ENCODE peak calls at places on chromosome 13, in six cellular contexts. P is suprapubic skin, K is epithelial cell of esophagus, G is HFF-Myc, N is cardiac fibroblast, B is endodermal cell. J is an unnamed sample.

GRCh38 chr13:75739244-75739868 is 103.2 kb downstream of the LMO7 start:
- DNase-seq in P (no peak), K (peak), G (no peak), N (no peak), B (no peak), J (no peak)

GRCh38 chr13:67914535-67914934 is 684.4 kb upstream of the PCDH9 start:
- DNase-seq in P (no peak), K (no peak), G (no peak), N (no peak), B (no peak), J (no peak)

GRCh38 chr13:42981317-42981716 is 10.7 kb downstream of the EPSTI1 start:
- DNase-seq in P (no peak), K (no peak), G (no peak), N (peak), B (no peak), J (no peak)

GRCh38 chr13:75587679-75588078 is 38.1 kb downstream of the UCHL3 start:
- DNase-seq in P (no peak), K (peak), G (no peak), N (peak), B (peak), J (no peak)

GRCh38 chr13:49655906-49656305 is 27.6 kb downstream of the ARL11 start:
- DNase-seq in P (no peak), K (no peak), G (no peak), N (no peak), B (no peak), J (no peak)

GRCh38 chr13:27405521-27406134 is 18.8 kb upstream of the GTF3A start:
- DNase-seq in P (no peak), K (peak), G (no peak), N (no peak), B (no peak), J (no peak)

GRCh38 chr13:51317262-51317661 is 22.2 kb upstream of the SERPINE3 start:
- DNase-seq in P (no peak), K (no peak), G (no peak), N (peak), B (no peak), J (no peak)

GRCh38 chr13:70568571-70568970 is 460.3 kb upstream of the KLHL1 start:
- DNase-seq in P (no peak), K (peak), G (no peak), N (peak), B (no peak), J (peak)

GRCh38 chr13:106520205-106521004 is 15.1 kb downstream of the EFNB2 start:
- DNase-seq in P (no peak), K (no peak), G (no peak), N (peak), B (no peak), J (no peak)

GRCh38 chr13:24313449-24313848 is 4.1 kb downstream of the C1QTNF9 start:
- DNase-seq in P (no peak), K (no peak), G (no peak), N (peak), B (no peak), J (no peak)

GRCh38 chr13:95880346-95880745 is 172.9 kb downstream of the UGGT2 start:
- DNase-seq in P (no peak), K (no peak), G (no peak), N (no peak), B (no peak), J (no peak)

GRCh38 chr13:84658881-84659661 is 776.8 kb upstream of the SLITRK1 start:
- DNase-seq in P (no peak), K (no peak), G (no peak), N (no peak), B (no peak), J (no peak)

GRCh38 chr13:44921478-44921877 is 67.8 kb downstream of the NUFIP1 start:
- DNase-seq in P (no peak), K (no peak), G (no peak), N (no peak), B (no peak), J (no peak)

GRCh38 chr13:44917589-44918322 is 71.5 kb downstream of the NUFIP1 start:
- DNase-seq in P (peak), K (peak), G (peak), N (peak), B (peak), J (peak)

GRCh38 chr13:44918323-44919102 is 70.8 kb downstream of the NUFIP1 start:
- DNase-seq in P (peak), K (no peak), G (peak), N (peak), B (peak), J (peak)

GRCh38 chr13:44920013-44920412 is 69.3 kb downstream of the NUFIP1 start:
- DNase-seq in P (no peak), K (no peak), G (no peak), N (no peak), B (no peak), J (no peak)

DNA sequence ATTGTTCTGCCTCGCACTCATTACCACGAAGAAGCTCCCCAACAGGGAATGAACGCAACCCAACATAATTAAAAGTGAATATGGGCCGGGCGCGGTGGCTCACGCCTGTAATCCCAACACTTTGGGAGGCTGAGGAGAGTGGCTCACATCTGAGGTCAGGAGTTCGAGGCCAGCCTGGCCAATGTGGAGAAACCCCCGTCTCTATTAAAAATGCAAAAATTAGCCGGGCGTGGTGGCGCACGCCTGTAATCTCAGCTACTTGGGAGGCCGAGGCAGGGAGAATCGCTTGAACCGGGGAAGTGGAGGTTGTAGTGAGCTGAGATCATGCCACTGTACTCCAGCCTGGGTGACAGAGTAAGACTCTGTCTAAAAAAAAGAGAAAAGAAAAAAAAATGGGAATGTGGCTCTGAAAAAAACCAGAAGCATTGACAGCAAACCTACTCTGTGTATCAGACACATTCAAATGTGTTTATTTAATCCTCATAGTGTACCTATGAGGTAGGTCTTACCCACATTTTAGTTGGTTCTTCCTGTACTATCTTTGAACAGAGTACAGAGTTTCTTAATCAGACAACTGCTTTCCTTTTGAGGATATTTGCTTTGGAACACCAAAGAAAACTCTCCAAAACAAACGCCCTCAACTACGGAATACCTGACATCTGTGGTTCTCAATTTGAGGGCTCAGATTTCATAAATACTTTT is 70.0 kb downstream of the NUFIP1 start:
- DNase-seq in P (no peak), K (no peak), G (no peak), N (no peak), B (no peak), J (no peak)
- H3K4me3 ChIP-seq in P (peak), K (peak), G (peak), N (peak), B (peak), J (peak)

GRCh38 chr13:40187836-40188591 is 478.4 kb downstream of the FOXO1 start:
- DNase-seq in P (no peak), K (no peak), G (no peak), N (no peak), B (peak), J (no peak)
- H3K4me3 ChIP-seq in P (no peak), K (no peak), G (no peak), N (no peak), B (no peak), J (no peak)

GRCh38 chr13:30906411-30906990 is 430 bp downstream of the MEDAG start:
- DNase-seq in P (no peak), K (no peak), G (no peak), N (no peak), B (peak), J (no peak)

GRCh38 chr13:30904043-30904442 is 2.0 kb upstream of the MEDAG start:
- DNase-seq in P (no peak), K (no peak), G (no peak), N (peak), B (no peak), J (no peak)

GRCh38 chr13:30905932-30906383 is at the start of gene MEDAG:
- DNase-seq in P (peak), K (peak), G (no peak), N (peak), B (no peak), J (no peak)

GRCh38 chr13:30908416-30908980 is 2.4 kb downstream of the MEDAG start:
- DNase-seq in P (no peak), K (no peak), G (no peak), N (peak), B (no peak), J (no peak)

DNA sequence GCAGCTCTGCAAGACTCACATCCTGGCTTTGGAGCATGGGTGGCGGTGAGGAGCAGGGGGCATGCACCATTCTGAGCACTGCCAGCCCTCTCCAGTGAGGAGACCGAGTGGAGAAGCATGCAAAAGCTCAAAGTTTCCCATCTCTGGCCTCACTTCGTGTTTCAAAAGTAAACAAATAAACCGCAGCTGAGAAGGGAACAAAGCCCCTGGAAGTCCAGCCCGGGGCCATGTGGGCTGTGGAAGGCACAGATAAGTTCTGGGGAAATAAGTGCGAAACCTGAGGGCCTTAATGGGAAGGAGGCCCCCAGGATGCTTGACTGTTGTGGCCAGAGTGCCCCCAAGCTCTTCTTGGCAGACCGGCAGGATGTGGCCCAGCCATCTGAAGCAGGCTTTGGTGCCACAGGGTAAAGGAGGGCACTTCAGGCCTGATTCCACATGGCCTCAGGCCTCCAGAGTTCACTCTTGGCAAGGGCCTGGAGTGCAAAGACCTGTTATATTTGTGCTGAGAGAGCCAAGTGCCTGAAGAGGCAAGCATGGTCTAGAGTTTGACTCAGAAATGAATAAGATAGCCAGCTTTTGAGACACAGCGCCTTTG is 1.2 kb downstream of the MEDAG start:
- DNase-seq in P (no peak), K (peak), G (peak), N (peak), B (no peak), J (no peak)
- H3K4me3 ChIP-seq in P (peak), K (no peak), G (no peak), N (peak), B (no peak), J (no peak)

GRCh38 chr13:102402292-102402691 is 444 bp upstream of the FGF14 start:
- DNase-seq in P (peak), K (peak), G (no peak), N (no peak), B (peak), J (no peak)

GRCh38 chr13:102400619-102401125 is 1.2 kb downstream of the FGF14 start:
- DNase-seq in P (peak), K (peak), G (no peak), N (no peak), B (peak), J (no peak)

GRCh38 chr13:102399791-102400618 is 1.8 kb downstream of the FGF14 start:
- DNase-seq in P (peak), K (peak), G (no peak), N (no peak), B (peak), J (no peak)

GRCh38 chr13:102401755-102402154 is at the start of gene FGF14:
- DNase-seq in P (no peak), K (no peak), G (no peak), N (no peak), B (no peak), J (no peak)

GRCh38 chr13:102401305-102401704 is 543 bp downstream of the FGF14 start:
- DNase-seq in P (no peak), K (peak), G (no peak), N (no peak), B (no peak), J (no peak)
- H3K4me3 ChIP-seq in P (peak), K (peak), G (no peak), N (no peak), B (peak), J (no peak)

GRCh38 chr13:29519921-29520320 is 75.6 kb downstream of the SLC7A1 start:
- DNase-seq in P (peak), K (no peak), G (no peak), N (no peak), B (no peak), J (no peak)
- H3K4me3 ChIP-seq in P (no peak), K (no peak), G (no peak), N (no peak), B (no peak), J (no peak)

GRCh38 chr13:44437356-44438233 is 64.0 kb downstream of the SERP2 start:
- DNase-seq in P (no peak), K (peak), G (no peak), N (peak), B (peak), J (no peak)
- H3K4me3 ChIP-seq in P (peak), K (peak), G (peak), N (peak), B (peak), J (peak)

GRCh38 chr13:103218253-103218652 is 152.0 kb upstream of the SLC10A2 start:
- DNase-seq in P (no peak), K (peak), G (no peak), N (no peak), B (no peak), J (no peak)

GRCh38 chr13:103224804-103225203 is 158.6 kb upstream of the SLC10A2 start:
- DNase-seq in P (no peak), K (no peak), G (no peak), N (no peak), B (no peak), J (no peak)

GRCh38 chr13:103222683-103223082 is 156.5 kb upstream of the SLC10A2 start:
- DNase-seq in P (no peak), K (peak), G (no peak), N (no peak), B (no peak), J (no peak)
- H3K4me3 ChIP-seq in P (no peak), K (no peak), G (no peak), N (no peak), B (no peak), J (no peak)

GRCh38 chr13:46556380-46556779 is 3.4 kb downstream of the LRCH1 start:
- DNase-seq in P (no peak), K (no peak), G (no peak), N (no peak), B (no peak), J (no peak)
- H3K4me3 ChIP-seq in P (no peak), K (no peak), G (no peak), N (no peak), B (no peak), J (no peak)

DNA sequence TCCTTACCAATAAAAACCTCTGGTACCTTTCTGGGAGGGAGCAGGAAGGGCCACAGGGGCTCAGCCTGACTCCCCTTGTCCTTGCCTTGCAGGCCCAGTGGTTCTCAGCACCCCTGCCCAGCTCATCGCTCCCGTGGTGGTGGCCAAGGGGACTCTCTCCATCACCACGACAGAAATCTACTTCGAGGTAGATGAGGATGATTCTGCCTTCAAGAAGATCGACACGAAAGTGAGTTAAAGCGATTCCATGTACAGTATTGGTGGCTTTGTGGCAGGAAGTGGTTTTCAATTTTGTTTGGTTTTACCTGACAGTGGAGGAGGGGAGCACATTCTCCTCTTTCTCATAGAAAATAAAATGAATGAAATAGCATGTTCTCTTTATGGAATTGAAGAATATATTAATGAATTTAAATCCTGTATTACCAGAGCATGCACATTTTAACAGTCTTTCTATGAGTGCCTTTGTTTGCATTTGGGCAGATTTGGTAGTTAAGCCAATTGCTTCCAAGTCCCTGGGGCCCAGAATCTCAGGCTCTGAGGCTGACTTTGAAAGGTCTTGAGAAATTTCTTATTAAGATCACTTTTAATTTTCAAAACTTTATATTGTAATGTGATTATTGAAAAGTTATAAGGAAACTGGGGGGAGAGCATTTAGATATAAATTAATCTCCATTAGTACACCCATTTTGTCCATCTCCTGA is 4.0 kb downstream of the MAB21L1 start:
- DNase-seq in P (no peak), K (no peak), G (no peak), N (no peak), B (peak), J (no peak)
- H3K4me3 ChIP-seq in P (peak), K (no peak), G (peak), N (no peak), B (peak), J (peak)

DNA sequence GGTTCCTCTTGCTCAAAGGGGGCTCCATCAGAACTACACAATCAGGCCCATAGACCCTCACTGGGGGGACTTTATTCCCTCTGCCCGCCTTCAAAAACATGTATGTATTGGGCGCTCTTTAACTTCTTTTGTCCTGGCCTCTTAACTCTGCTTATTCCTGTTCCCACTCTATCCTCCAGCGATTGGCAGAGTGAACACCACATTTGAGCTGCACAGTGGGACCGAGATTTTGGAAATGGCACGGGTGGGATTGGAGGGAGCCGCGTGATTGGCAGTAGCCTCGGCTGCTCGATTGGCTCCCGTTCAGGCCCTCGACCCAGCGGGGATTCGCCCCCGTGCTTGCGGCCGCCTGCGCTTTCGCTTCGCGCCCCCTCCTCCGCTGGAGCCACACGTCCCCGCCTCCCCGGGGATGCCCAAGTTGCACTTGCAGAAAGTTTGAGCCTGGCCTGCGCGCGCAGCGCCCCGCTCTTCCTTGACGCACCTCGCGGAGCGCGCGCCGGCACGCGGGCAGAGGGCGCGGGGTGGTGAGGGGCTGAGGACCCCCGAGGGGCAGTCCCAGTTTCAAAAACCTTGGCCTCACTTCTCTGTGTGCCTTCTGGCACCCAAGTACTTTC is at the start of gene ZIC5:
- DNase-seq in P (no peak), K (no peak), G (no peak), N (no peak), B (peak), J (no peak)
- H3K4me3 ChIP-seq in P (peak), K (no peak), G (no peak), N (no peak), B (peak), J (no peak)

J was measured in BJ.